ENCODE peak calls at places on chromosomes 1 and 21, in six cellular contexts. One of them, this sample, is unnamed.

GRCh38 chr1:12143631-12144155 is 23.1 kb upstream of the TNFRSF1B start:
- DNase-seq in pancreas: peak
- DNase-seq in GM10248: no peak
- DNase-seq in BJ: peak
- DNase-seq in astrocyte of the cerebellum: peak
- DNase-seq in omental fat pad: peak
- DNase-seq in this sample: no peak

GRCh38 chr21:44615466-44615865 is 3.6 kb downstream of the KRTAP10-8 start:
- DNase-seq in pancreas: no peak
- DNase-seq in GM10248: no peak
- DNase-seq in BJ: no peak
- DNase-seq in astrocyte of the cerebellum: no peak
- DNase-seq in omental fat pad: no peak
- DNase-seq in this sample: no peak

GRCh38 chr1:168465942-168466702 is 77.7 kb downstream of the XCL2 start:
- DNase-seq in pancreas: no peak
- DNase-seq in GM10248: peak
- DNase-seq in BJ: no peak
- DNase-seq in astrocyte of the cerebellum: peak
- DNase-seq in omental fat pad: no peak
- DNase-seq in this sample: peak

GRCh38 chr1:1183221-1183747 is 9.6 kb downstream of the TTLL10 start:
- DNase-seq in pancreas: no peak
- DNase-seq in GM10248: no peak
- DNase-seq in BJ: no peak
- DNase-seq in astrocyte of the cerebellum: no peak
- DNase-seq in omental fat pad: no peak
- DNase-seq in this sample: peak

GRCh38 chr1:154546264-154547043 is 12.0 kb downstream of the UBE2Q1 start:
- DNase-seq in pancreas: peak
- DNase-seq in GM10248: peak
- DNase-seq in BJ: no peak
- DNase-seq in astrocyte of the cerebellum: peak
- DNase-seq in omental fat pad: no peak
- DNase-seq in this sample: peak

GRCh38 chr21:41052820-41053555 is 115.0 kb upstream of the BACE2 start:
- DNase-seq in pancreas: no peak
- DNase-seq in GM10248: no peak
- DNase-seq in BJ: no peak
- DNase-seq in astrocyte of the cerebellum: no peak
- DNase-seq in omental fat pad: no peak
- DNase-seq in this sample: no peak

GRCh38 chr1:152141971-152142584 is 16.9 kb downstream of the RPTN start:
- DNase-seq in pancreas: peak
- DNase-seq in GM10248: peak
- DNase-seq in BJ: no peak
- DNase-seq in astrocyte of the cerebellum: peak
- DNase-seq in omental fat pad: peak
- DNase-seq in this sample: peak

GRCh38 chr1:8905582-8906191 is 27.2 kb upstream of the ENO1 start:
- DNase-seq in pancreas: no peak
- DNase-seq in GM10248: no peak
- DNase-seq in BJ: peak
- DNase-seq in astrocyte of the cerebellum: no peak
- DNase-seq in omental fat pad: no peak
- DNase-seq in this sample: no peak

GRCh38 chr1:156477526-156478249 is 22.9 kb downstream of the MEF2D start:
- DNase-seq in pancreas: no peak
- DNase-seq in GM10248: no peak
- DNase-seq in BJ: no peak
- DNase-seq in astrocyte of the cerebellum: no peak
- DNase-seq in omental fat pad: no peak
- DNase-seq in this sample: no peak

GRCh38 chr1:21801100-21801499 is 11.0 kb upstream of the LDLRAD2 start:
- DNase-seq in pancreas: no peak
- DNase-seq in GM10248: no peak
- DNase-seq in BJ: no peak
- DNase-seq in astrocyte of the cerebellum: no peak
- DNase-seq in omental fat pad: no peak
- DNase-seq in this sample: no peak

GRCh38 chr1:169816617-169817016 is 21.9 kb upstream of the METTL18 start:
- DNase-seq in pancreas: no peak
- DNase-seq in GM10248: no peak
- DNase-seq in BJ: no peak
- DNase-seq in astrocyte of the cerebellum: no peak
- DNase-seq in omental fat pad: no peak
- DNase-seq in this sample: no peak

GRCh38 chr21:45871616-45872236 is 109.8 kb upstream of the COL6A1 start:
- DNase-seq in pancreas: no peak
- DNase-seq in GM10248: no peak
- DNase-seq in BJ: no peak
- DNase-seq in astrocyte of the cerebellum: no peak
- DNase-seq in omental fat pad: no peak
- DNase-seq in this sample: no peak

GRCh38 chr1:156927215-156928042 is 7.0 kb downstream of the LRRC71 start:
- DNase-seq in pancreas: peak
- DNase-seq in GM10248: peak
- DNase-seq in BJ: no peak
- DNase-seq in astrocyte of the cerebellum: peak
- DNase-seq in omental fat pad: peak
- DNase-seq in this sample: peak

GRCh38 chr1:173393655-173393993 is 83.5 kb upstream of the PRDX6 start:
- DNase-seq in pancreas: no peak
- DNase-seq in GM10248: no peak
- DNase-seq in BJ: no peak
- DNase-seq in astrocyte of the cerebellum: no peak
- DNase-seq in omental fat pad: no peak
- DNase-seq in this sample: no peak

GRCh38 chr1:46611691-46612221 is 4.9 kb downstream of the MOB3C start:
- DNase-seq in pancreas: no peak
- DNase-seq in GM10248: no peak
- DNase-seq in BJ: no peak
- DNase-seq in astrocyte of the cerebellum: no peak
- DNase-seq in omental fat pad: no peak
- DNase-seq in this sample: no peak

GRCh38 chr1:11650331-11650991 is 3.8 kb downstream of the FBXO2 start:
- DNase-seq in pancreas: peak
- DNase-seq in GM10248: peak
- DNase-seq in BJ: no peak
- DNase-seq in astrocyte of the cerebellum: no peak
- DNase-seq in omental fat pad: no peak
- DNase-seq in this sample: peak

GRCh38 chr1:65197636-65198035 is 49.6 kb downstream of the AK4 start:
- DNase-seq in pancreas: no peak
- DNase-seq in GM10248: no peak
- DNase-seq in BJ: no peak
- DNase-seq in astrocyte of the cerebellum: no peak
- DNase-seq in omental fat pad: no peak
- DNase-seq in this sample: no peak

DNA sequence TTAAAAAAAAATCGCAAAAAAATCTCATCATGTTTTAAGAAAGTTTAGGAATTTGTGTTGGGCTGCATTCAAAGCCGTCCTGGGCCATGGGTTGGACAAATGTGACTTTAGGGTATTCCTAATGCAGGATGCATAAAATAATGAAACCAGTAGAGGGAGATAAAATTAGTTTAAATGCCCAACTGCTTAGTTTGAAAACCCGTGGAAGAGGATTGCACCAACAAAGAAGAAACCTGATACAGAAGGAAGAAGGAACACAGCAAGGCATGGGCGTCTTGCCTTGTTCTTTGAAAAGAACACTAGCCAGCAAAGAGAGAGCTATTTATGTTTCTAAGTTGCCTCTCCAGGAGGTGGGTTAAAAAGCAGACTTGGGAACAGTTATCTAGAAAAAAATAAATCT is 37.9 kb downstream of the WDR3 start:
- DNase-seq in pancreas: no peak
- DNase-seq in GM10248: no peak
- DNase-seq in BJ: no peak
- DNase-seq in astrocyte of the cerebellum: peak
- DNase-seq in omental fat pad: no peak
- DNase-seq in this sample: no peak
- TF ChIP-seq CTCF in pancreas: no peak
- TF ChIP-seq CTCF in GM10248: no peak
- TF ChIP-seq CTCF in BJ: peak
- TF ChIP-seq CTCF in astrocyte of the cerebellum: peak
- TF ChIP-seq CTCF in omental fat pad: no peak
- TF ChIP-seq CTCF in this sample: peak

GRCh38 chr1:202742496-202742895 is 32.2 kb upstream of the SYT2 start:
- DNase-seq in pancreas: no peak
- DNase-seq in GM10248: no peak
- DNase-seq in BJ: no peak
- DNase-seq in astrocyte of the cerebellum: no peak
- DNase-seq in omental fat pad: no peak
- DNase-seq in this sample: no peak

GRCh38 chr1:202750761-202751160 is 40.5 kb upstream of the SYT2 start:
- DNase-seq in pancreas: no peak
- DNase-seq in GM10248: no peak
- DNase-seq in BJ: no peak
- DNase-seq in astrocyte of the cerebellum: no peak
- DNase-seq in omental fat pad: no peak
- DNase-seq in this sample: no peak

GRCh38 chr1:202750024-202750423 is 39.8 kb upstream of the SYT2 start:
- DNase-seq in pancreas: no peak
- DNase-seq in GM10248: no peak
- DNase-seq in BJ: no peak
- DNase-seq in astrocyte of the cerebellum: no peak
- DNase-seq in omental fat pad: no peak
- DNase-seq in this sample: no peak

DNA sequence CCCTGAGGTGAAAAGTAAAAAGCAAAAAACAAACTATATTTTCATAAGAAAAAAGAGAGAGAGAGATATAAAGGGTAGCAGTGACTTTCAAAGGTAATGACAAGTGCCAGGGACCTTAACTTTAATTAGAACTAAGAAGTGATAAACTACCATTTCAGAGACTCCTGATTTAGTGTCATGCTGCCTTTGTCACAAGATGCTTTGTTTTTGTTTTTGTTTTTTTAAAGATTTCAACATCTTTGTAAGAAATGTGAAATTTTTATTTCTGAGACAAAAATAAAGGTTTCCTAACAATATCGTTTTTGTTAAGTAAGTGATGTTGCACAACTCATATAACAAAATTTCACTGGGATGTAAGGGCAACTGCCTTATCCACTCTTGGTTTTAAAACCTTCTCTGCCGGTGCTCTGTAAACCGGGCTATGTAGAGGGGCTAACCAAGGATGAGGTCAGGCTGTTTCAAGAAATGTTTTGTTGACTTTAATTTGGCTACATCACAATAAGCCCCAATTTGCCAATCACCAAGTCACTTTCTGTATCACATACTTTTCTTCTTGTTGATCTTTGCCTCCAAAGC is 35.1 kb upstream of the SYT2 start:
- DNase-seq in pancreas: no peak
- DNase-seq in GM10248: no peak
- DNase-seq in BJ: no peak
- DNase-seq in astrocyte of the cerebellum: no peak
- DNase-seq in omental fat pad: no peak
- DNase-seq in this sample: no peak
- TF ChIP-seq CTCF in pancreas: no peak
- TF ChIP-seq CTCF in GM10248: no peak
- TF ChIP-seq CTCF in BJ: no peak
- TF ChIP-seq CTCF in astrocyte of the cerebellum: no peak
- TF ChIP-seq CTCF in omental fat pad: no peak
- TF ChIP-seq CTCF in this sample: no peak

GRCh38 chr21:20875741-20876140 is 122.5 kb upstream of the NCAM2 start:
- DNase-seq in pancreas: no peak
- DNase-seq in GM10248: no peak
- DNase-seq in BJ: no peak
- DNase-seq in astrocyte of the cerebellum: no peak
- DNase-seq in omental fat pad: no peak
- DNase-seq in this sample: no peak
- TF ChIP-seq CTCF in pancreas: no peak
- TF ChIP-seq CTCF in GM10248: no peak
- TF ChIP-seq CTCF in BJ: no peak
- TF ChIP-seq CTCF in astrocyte of the cerebellum: no peak
- TF ChIP-seq CTCF in omental fat pad: no peak
- TF ChIP-seq CTCF in this sample: peak

GRCh38 chr1:226549094-226549936 is 751 bp downstream of the STUM start:
- DNase-seq in pancreas: no peak
- DNase-seq in GM10248: peak
- DNase-seq in BJ: no peak
- DNase-seq in astrocyte of the cerebellum: no peak
- DNase-seq in omental fat pad: no peak
- DNase-seq in this sample: no peak
- TF ChIP-seq CTCF in pancreas: no peak
- TF ChIP-seq CTCF in GM10248: no peak
- TF ChIP-seq CTCF in BJ: no peak
- TF ChIP-seq CTCF in astrocyte of the cerebellum: no peak
- TF ChIP-seq CTCF in omental fat pad: no peak
- TF ChIP-seq CTCF in this sample: no peak

DNA sequence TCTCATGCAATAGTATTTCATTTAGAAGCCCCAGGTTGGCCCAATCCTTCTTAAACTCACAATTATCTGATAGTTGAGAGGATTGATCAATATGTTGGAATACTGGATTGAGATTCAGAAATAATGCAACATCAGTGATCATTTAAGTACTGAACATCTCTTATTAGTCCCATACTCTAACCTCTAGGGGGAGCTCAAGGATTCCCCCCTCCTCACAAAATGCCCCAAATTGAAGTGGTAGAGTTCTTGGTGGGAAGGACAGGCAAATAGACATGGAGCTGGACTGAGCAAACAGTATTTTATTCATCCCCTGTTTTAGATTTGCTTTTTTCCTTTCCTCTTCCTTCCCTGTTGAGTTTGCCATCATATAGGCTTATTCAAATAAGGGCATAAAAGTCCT is 62.8 kb downstream of the NGF start:
- DNase-seq in pancreas: no peak
- DNase-seq in GM10248: no peak
- DNase-seq in BJ: no peak
- DNase-seq in astrocyte of the cerebellum: no peak
- DNase-seq in omental fat pad: no peak
- DNase-seq in this sample: no peak
- TF ChIP-seq CTCF in pancreas: no peak
- TF ChIP-seq CTCF in GM10248: peak
- TF ChIP-seq CTCF in BJ: peak
- TF ChIP-seq CTCF in astrocyte of the cerebellum: peak
- TF ChIP-seq CTCF in omental fat pad: no peak
- TF ChIP-seq CTCF in this sample: peak

GRCh38 chr1:77438239-77438913 is 156.6 kb downstream of the AK5 start:
- DNase-seq in pancreas: no peak
- DNase-seq in GM10248: no peak
- DNase-seq in BJ: peak
- DNase-seq in astrocyte of the cerebellum: peak
- DNase-seq in omental fat pad: no peak
- DNase-seq in this sample: no peak
- TF ChIP-seq CTCF in pancreas: no peak
- TF ChIP-seq CTCF in GM10248: no peak
- TF ChIP-seq CTCF in BJ: no peak
- TF ChIP-seq CTCF in astrocyte of the cerebellum: no peak
- TF ChIP-seq CTCF in omental fat pad: no peak
- TF ChIP-seq CTCF in this sample: no peak

DNA sequence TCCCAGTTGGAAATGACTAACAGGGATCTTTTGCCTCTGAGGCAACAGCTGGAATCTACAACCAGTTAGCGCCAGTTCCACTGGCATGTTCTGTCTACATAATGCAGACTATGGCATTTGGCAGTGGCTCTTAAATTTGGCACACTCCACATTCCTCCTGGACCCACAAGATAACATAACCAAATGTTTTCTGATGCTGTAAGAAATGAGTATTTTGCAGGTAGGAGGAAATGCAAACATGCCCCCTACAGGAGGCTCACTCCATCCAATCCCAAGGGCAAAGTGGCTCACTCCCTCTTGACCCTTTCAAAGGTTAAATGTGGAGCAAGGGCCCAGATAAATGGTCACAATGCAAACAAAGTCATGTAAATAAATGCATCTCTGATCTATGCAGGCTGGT is 129.2 kb upstream of the PROX1 start:
- DNase-seq in pancreas: peak
- DNase-seq in GM10248: no peak
- DNase-seq in BJ: no peak
- DNase-seq in astrocyte of the cerebellum: no peak
- DNase-seq in omental fat pad: no peak
- DNase-seq in this sample: no peak
- TF ChIP-seq CTCF in pancreas: no peak
- TF ChIP-seq CTCF in GM10248: no peak
- TF ChIP-seq CTCF in BJ: no peak
- TF ChIP-seq CTCF in astrocyte of the cerebellum: no peak
- TF ChIP-seq CTCF in omental fat pad: no peak
- TF ChIP-seq CTCF in this sample: peak

This sample was measured in BE2C.